ENCODE peak calls at places on chromosome 1, in seven cellular contexts. D is IMR-90, U is neural progenitor cell, M is body of pancreas, P is H9, C is HepG2, T is PC-9. W is an unnamed sample. For H3K27me3, the result is how much of the 10 kb centered on the place peaks cover.

GRCh38 chr1:29532741-29533140 is 296.4 kb downstream of the PTPRU start:
- DNase-seq in P (no peak), D (no peak), T (no peak), U (no peak), M (no peak), C (no peak), W (no peak)

GRCh38 chr1:77961392-77961791 is 17.5 kb downstream of the FUBP1 start:
- DNase-seq in U (no peak), T (no peak), C (no peak), M (no peak), D (no peak), P (no peak), W (no peak)

GRCh38 chr1:77282866-77283539 is 1.2 kb downstream of the AK5 start:
- DNase-seq in C (no peak), P (peak), D (peak), T (no peak), U (peak), M (peak), W (peak)

GRCh38 chr1:22879445-22879844 is 93.2 kb downstream of the LACTBL1 start:
- DNase-seq in T (no peak), C (no peak), D (no peak), P (no peak), M (no peak), U (no peak), W (no peak)

GRCh38 chr1:207396360-207396759 is 57.8 kb upstream of the CR2 start:
- DNase-seq in C (no peak), T (no peak), U (no peak), M (no peak), D (no peak), P (no peak), W (no peak)

GRCh38 chr1:163585796-163586195 is 264.0 kb downstream of the NUF2 start:
- DNase-seq in D (no peak), M (no peak), C (no peak), T (no peak), P (no peak), U (no peak), W (no peak)

GRCh38 chr1:12047120-12047876 is 15.8 kb upstream of the TNFRSF8 start:
- DNase-seq in U (no peak), T (no peak), C (no peak), D (peak), M (no peak), P (no peak), W (no peak)

GRCh38 chr1:94961582-94961981 is 34.7 kb upstream of the CNN3 start:
- DNase-seq in D (no peak), P (no peak), U (no peak), C (peak), T (no peak), M (no peak), W (no peak)

GRCh38 chr1:37662031-37662755 is 27.5 kb upstream of the RSPO1 start:
- DNase-seq in U (no peak), C (no peak), T (no peak), M (no peak), P (no peak), D (no peak), W (no peak)

GRCh38 chr1:169143984-169144383 is 37.5 kb downstream of the ATP1B1 start:
- DNase-seq in T (no peak), C (no peak), D (no peak), U (no peak), M (no peak), P (no peak), W (no peak)

GRCh38 chr1:189269011-189269410 is 1208.7 kb downstream of the BRINP3 start:
- DNase-seq in T (no peak), C (no peak), D (peak), U (peak), M (no peak), P (no peak), W (no peak)

GRCh38 chr1:38327559-38327973 is 281.0 kb upstream of the POU3F1 start:
- DNase-seq in D (no peak), P (no peak), U (no peak), M (no peak), C (no peak), T (no peak), W (no peak)

GRCh38 chr1:207944571-207944970 is 33.6 kb upstream of the CD34 start:
- DNase-seq in T (no peak), C (no peak), D (peak), M (no peak), P (no peak), U (no peak), W (no peak)

GRCh38 chr1:19384113-19384512 is 72.0 kb downstream of the SLC66A1 start:
- DNase-seq in M (peak), C (no peak), U (no peak), D (peak), T (no peak), P (no peak), W (no peak)

GRCh38 chr1:175479521-175480342 is 263.7 kb downstream of the TNR start:
- DNase-seq in P (no peak), D (no peak), U (no peak), C (no peak), M (no peak), T (no peak), W (no peak)

GRCh38 chr1:42953182-42954180 is 5.2 kb downstream of the SLC2A1 start:
- DNase-seq in C (no peak), T (no peak), U (no peak), D (no peak), P (no peak), M (peak), W (peak)

GRCh38 chr1:206738370-206739366 is 31.9 kb upstream of the IL19 start:
- DNase-seq in C (peak), P (peak), D (peak), U (peak), M (peak), T (peak), W (peak)

GRCh38 chr1:145740269-145740668 is 21.0 kb downstream of the CD160 start:
- DNase-seq in P (no peak), U (no peak), D (peak), M (no peak), C (no peak), T (no peak), W (no peak)

GRCh38 chr1:27832762-27833161 is 2.2 kb downstream of the PPP1R8 start:
- DNase-seq in C (no peak), T (no peak), P (no peak), U (no peak), D (peak), M (no peak), W (no peak)

GRCh38 chr1:221667504-221667903 is 74.4 kb downstream of the DUSP10 start:
- DNase-seq in P (no peak), T (peak), M (no peak), C (no peak), D (peak), U (no peak), W (no peak)

GRCh38 chr1:230328342-230329015 is 97.7 kb downstream of the PGBD5 start:
- DNase-seq in U (no peak), D (no peak), T (no peak), M (no peak), P (no peak), C (no peak), W (no peak)

GRCh38 chr1:221823149-221823548 is 81.3 kb upstream of the DUSP10 start:
- DNase-seq in C (no peak), T (no peak), M (no peak), D (no peak), P (no peak), U (no peak), W (no peak)

DNA sequence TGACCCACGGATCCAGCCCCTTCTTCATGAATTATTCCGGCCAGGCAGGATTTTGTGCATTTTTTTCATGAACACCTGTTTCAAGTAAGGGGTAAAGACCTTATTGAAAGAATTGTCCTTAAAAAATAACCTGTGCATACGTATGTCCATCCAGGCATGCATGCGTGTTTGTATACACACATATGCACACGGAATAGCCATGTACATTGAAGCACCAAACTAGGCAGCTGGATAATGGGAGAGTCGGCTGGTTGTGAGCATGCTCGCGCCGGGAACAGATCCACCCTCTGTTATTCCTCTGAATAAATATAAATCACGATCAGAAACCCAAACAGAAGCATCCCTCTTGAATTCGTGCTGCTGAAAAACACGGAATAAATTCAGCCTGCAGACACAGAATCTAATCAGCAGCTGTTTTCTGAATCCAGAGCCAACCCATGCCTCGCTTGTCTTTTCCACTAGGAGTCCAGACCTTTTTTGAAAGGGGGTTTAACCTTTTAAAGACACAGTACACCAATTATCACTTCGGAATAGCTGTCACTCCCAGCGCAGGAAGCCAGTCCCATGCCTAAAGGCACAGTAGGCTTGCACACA is at the start of gene HIVEP3:
- DNase-seq in P (no peak), U (peak), M (peak), D (no peak), C (no peak), T (peak), W (no peak)
- TF ChIP-seq CTCF in P (peak), U (peak), M (peak), D (no peak), C (no peak), T (no peak), W (peak)

GRCh38 chr1:184388671-184389292 is 2.0 kb downstream of the C1orf21 start:
- DNase-seq in P (no peak), M (no peak), D (no peak), T (no peak), U (no peak), C (no peak), W (no peak)

GRCh38 chr1:184387069-184387870 is 441 bp downstream of the C1orf21 start:
- DNase-seq in C (no peak), P (peak), T (peak), D (peak), M (peak), U (peak), W (peak)

GRCh38 chr1:184385863-184386262 is 966 bp upstream of the C1orf21 start:
- DNase-seq in D (no peak), T (no peak), C (no peak), U (peak), M (no peak), P (no peak), W (no peak)

GRCh38 chr1:184387871-184388670 is 1.2 kb downstream of the C1orf21 start:
- DNase-seq in C (no peak), M (peak), U (no peak), D (peak), P (no peak), T (peak), W (peak)

DNA sequence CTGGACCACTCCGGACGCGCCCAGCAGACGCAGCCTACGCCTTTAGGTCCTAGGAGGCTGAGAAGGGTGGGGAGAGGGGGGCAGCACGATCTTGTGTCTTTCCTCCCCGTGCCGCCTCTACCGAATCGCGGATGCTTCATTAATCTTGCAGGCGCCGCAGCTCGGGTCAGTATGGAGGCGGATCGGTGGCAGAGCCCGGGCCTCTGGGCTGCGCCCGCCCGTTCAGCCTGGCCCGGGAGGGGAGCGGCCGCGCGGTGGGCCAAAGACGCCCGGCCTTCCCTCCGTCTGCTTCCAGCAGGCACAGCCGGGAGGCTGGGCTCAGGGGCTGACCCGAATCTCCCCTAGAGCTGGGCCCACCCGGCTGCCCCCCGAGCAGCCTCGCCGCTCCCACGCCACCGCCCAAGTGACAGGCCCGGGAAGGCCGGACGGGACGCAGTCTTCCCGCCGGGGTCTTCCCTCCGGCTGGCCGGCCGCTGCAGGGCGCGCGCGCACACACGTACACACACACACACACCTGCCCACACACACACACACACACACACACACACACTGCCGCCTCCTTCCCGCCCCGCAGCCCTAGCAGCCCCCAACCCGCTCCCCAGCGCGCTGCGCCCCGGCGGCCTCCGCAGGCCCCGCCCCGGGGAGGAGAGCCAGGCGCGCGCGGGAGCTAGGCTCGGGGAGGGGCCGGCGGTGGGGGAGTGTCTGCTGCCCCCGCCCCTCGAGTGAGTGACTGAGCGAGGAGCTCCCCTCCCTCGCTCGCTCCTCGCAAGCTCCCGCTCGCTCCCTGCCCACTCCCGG is at the start of gene C1orf21:
- DNase-seq in C (no peak), P (peak), U (peak), M (peak), T (peak), D (peak), W (peak)
- H3K27me3 ChIP-seq in C (under half), P (under half), U (under half), M (under half), T (under half), D (under half), W (half or more)

GRCh38 chr1:192949783-192950182 is 109.4 kb downstream of the UCHL5 start:
- DNase-seq in D (no peak), T (no peak), M (no peak), C (no peak), P (no peak), U (peak), W (no peak)

GRCh38 chr1:192954705-192955265 is 104.4 kb downstream of the UCHL5 start:
- DNase-seq in P (no peak), T (no peak), C (no peak), D (no peak), M (no peak), U (no peak), W (no peak)

GRCh38 chr1:192950926-192951325 is 108.2 kb downstream of the UCHL5 start:
- DNase-seq in M (no peak), D (no peak), C (no peak), P (no peak), T (no peak), U (no peak), W (no peak)

GRCh38 chr1:192952646-192953045 is 106.5 kb downstream of the UCHL5 start:
- DNase-seq in M (no peak), P (no peak), U (no peak), T (no peak), D (peak), C (no peak), W (no peak)

GRCh38 chr1:192951961-192952460 is 107.1 kb downstream of the UCHL5 start:
- DNase-seq in P (no peak), M (no peak), T (no peak), U (no peak), D (peak), C (no peak), W (no peak)
- TF ChIP-seq CTCF in P (no peak), M (no peak), T (no peak), U (no peak), D (no peak), C (no peak), W (no peak)

GRCh38 chr1:205041998-205042910 is 758 bp upstream of the CNTN2 start:
- DNase-seq in P (no peak), U (no peak), M (no peak), T (no peak), C (no peak), D (no peak), W (no peak)
- H3K27me3 ChIP-seq in P (under half), U (under half), M (under half), T (half or more), C (under half), D (half or more), W (half or more)

GRCh38 chr1:228830185-228830953 is 95.1 kb downstream of the RHOU start:
- DNase-seq in P (peak), C (no peak), D (no peak), M (peak), U (no peak), T (no peak), W (peak)
- TF ChIP-seq CTCF in P (no peak), C (peak), D (no peak), M (peak), U (no peak), T (no peak), W (no peak)

W was measured in endodermal cell.